ENCODE peak calls at places on chromosome 22, in ten cellular contexts. B is psoas muscle; H is pancreas; E is CD8-positive, alpha-beta T cell; U is gastrocnemius medialis; W is body of pancreas; A is mucosa of descending colon; C is astrocyte of the spinal cord; L is MG63; Y is HCT116. M is an unnamed sample.

GRCh38 chr22:45328822-45329535 is 19.2 kb downstream of the FAM118A start:
- DNase-seq in C (no peak), L (no peak), H (no peak), U (peak), A (no peak), W (no peak), E (no peak), B (peak), Y (no peak), M (no peak)

GRCh38 chr22:26354707-26355106 is 74.4 kb upstream of the ASPHD2 start:
- DNase-seq in A (no peak), E (no peak), C (no peak), W (no peak), B (no peak), U (no peak), Y (no peak), L (no peak), H (no peak), M (no peak)

GRCh38 chr22:49020314-49020713 is 807.4 kb downstream of the BRD1 start:
- DNase-seq in W (no peak), A (no peak), H (no peak), E (no peak), C (no peak), U (no peak), L (no peak), B (peak), Y (no peak), M (no peak)

GRCh38 chr22:29079218-29079901 is 6.5 kb downstream of the KREMEN1 start:
- DNase-seq in C (peak), B (no peak), L (no peak), H (no peak), A (peak), W (no peak), Y (no peak), E (no peak), U (no peak), M (no peak)

GRCh38 chr22:48417143-48418070 is 1410.3 kb downstream of the BRD1 start:
- DNase-seq in B (no peak), E (no peak), L (no peak), U (no peak), A (no peak), H (no peak), Y (no peak), W (no peak), C (no peak), M (no peak)

GRCh38 chr22:19761022-19761499 is 483 bp downstream of the TBX1 start:
- DNase-seq in A (no peak), E (no peak), L (no peak), U (no peak), W (no peak), H (peak), C (no peak), Y (no peak), B (no peak), M (no peak)

GRCh38 chr22:16964366-16964765 is 43.7 kb downstream of the GAB4 start:
- DNase-seq in L (no peak), E (no peak), B (no peak), H (no peak), W (no peak), Y (no peak), U (no peak), C (no peak), A (no peak), M (no peak)

GRCh38 chr22:19132153-19132552 is 1.0 kb downstream of the TSSK2 start:
- DNase-seq in B (no peak), C (no peak), L (no peak), Y (no peak), H (peak), E (no peak), W (no peak), A (no peak), U (no peak), M (no peak)

GRCh38 chr22:47164514-47165337 is 402.3 kb downstream of the TBC1D22A start:
- DNase-seq in B (peak), L (no peak), Y (no peak), W (peak), U (no peak), H (peak), C (no peak), E (no peak), A (peak), M (no peak)

GRCh38 chr22:46055176-46055850 is 78.4 kb upstream of the WNT7B start:
- DNase-seq in B (peak), C (peak), E (no peak), Y (no peak), L (peak), H (peak), W (peak), A (peak), U (no peak), M (no peak)

GRCh38 chr22:19042285-19043110 is 79.7 kb downstream of the DGCR2 start:
- DNase-seq in E (no peak), C (no peak), L (no peak), Y (no peak), B (peak), A (peak), U (no peak), H (peak), W (no peak), M (no peak)

GRCh38 chr22:27632451-27633295 is 168.9 kb downstream of the MN1 start:
- DNase-seq in H (no peak), Y (no peak), U (no peak), E (no peak), C (no peak), A (no peak), W (peak), L (no peak), B (no peak), M (no peak)

GRCh38 chr22:17601031-17601430 is 27.5 kb downstream of the ATP6V1E1 start:
- DNase-seq in Y (no peak), H (no peak), C (no peak), W (no peak), U (no peak), E (no peak), B (no peak), L (no peak), A (no peak), M (no peak)

GRCh38 chr22:48677621-48678020 is 1150.1 kb downstream of the BRD1 start:
- DNase-seq in H (no peak), C (no peak), A (no peak), B (peak), L (no peak), W (no peak), E (no peak), Y (no peak), U (no peak), M (no peak)

GRCh38 chr22:32413715-32414114 is 1.7 kb upstream of the RTCB start:
- DNase-seq in C (peak), A (no peak), L (no peak), H (no peak), W (no peak), E (no peak), Y (peak), B (no peak), U (no peak), M (no peak)

GRCh38 chr22:39153220-39153860 is 860 bp upstream of the CBX7 start:
- DNase-seq in A (no peak), B (peak), L (no peak), H (no peak), W (no peak), E (no peak), U (no peak), Y (no peak), C (no peak), M (no peak)

GRCh38 chr22:48755332-48755949 is 1072.2 kb downstream of the BRD1 start:
- DNase-seq in C (no peak), E (no peak), A (peak), U (no peak), B (no peak), W (no peak), Y (no peak), H (no peak), L (no peak), M (no peak)

GRCh38 chr22:24697671-24698082 is 76.8 kb downstream of the PIWIL3 start:
- DNase-seq in E (no peak), Y (no peak), B (no peak), C (no peak), A (peak), W (peak), H (no peak), U (no peak), L (no peak), M (no peak)

GRCh38 chr22:48185656-48186055 is 1423.2 kb downstream of the TBC1D22A start:
- DNase-seq in Y (no peak), W (no peak), E (no peak), B (no peak), L (no peak), A (no peak), U (no peak), C (no peak), H (no peak), M (peak)

GRCh38 chr22:34004058-34004457 is 83.8 kb upstream of the LARGE1 start:
- DNase-seq in H (no peak), A (no peak), E (no peak), W (no peak), U (no peak), Y (no peak), C (no peak), B (no peak), L (no peak), M (no peak)

GRCh38 chr22:40178417-40179409 is 988 bp downstream of the TNRC6B start:
- DNase-seq in H (no peak), E (peak), A (peak), Y (no peak), U (no peak), B (no peak), L (peak), C (peak), W (no peak), M (peak)

GRCh38 chr22:46482311-46482710 is 55.1 kb downstream of the CELSR1 start:
- DNase-seq in A (no peak), B (no peak), E (no peak), U (no peak), H (no peak), L (no peak), Y (no peak), W (no peak), C (no peak), M (no peak)

GRCh38 chr22:33440756-33441155 is 382.6 kb upstream of the SYN3 start:
- DNase-seq in W (no peak), Y (no peak), H (no peak), L (peak), C (no peak), U (no peak), B (no peak), A (no peak), E (no peak), M (no peak)

GRCh38 chr22:46462726-46463371 is 74.6 kb downstream of the CELSR1 start:
- DNase-seq in E (no peak), C (peak), L (peak), B (no peak), H (no peak), A (no peak), W (no peak), U (no peak), Y (peak), M (no peak)

GRCh38 chr22:50112151-50113118 is 22.6 kb downstream of the MOV10L1 start:
- DNase-seq in L (peak), W (no peak), Y (no peak), E (no peak), A (no peak), B (no peak), U (no peak), H (no peak), C (peak), M (no peak)

GRCh38 chr22:27581688-27582087 is 219.9 kb downstream of the MN1 start:
- DNase-seq in A (peak), L (peak), B (peak), H (no peak), W (peak), E (no peak), U (peak), C (no peak), Y (no peak), M (no peak)

GRCh38 chr22:30267382-30268302 is 991 bp upstream of the OSM start:
- DNase-seq in B (no peak), W (no peak), U (no peak), Y (no peak), H (peak), E (peak), A (peak), L (no peak), C (no peak), M (no peak)
- H3K4me3 ChIP-seq in B (peak), W (no peak), U (no peak), Y (no peak), H (no peak), E (peak), A (no peak), L (no peak), C (no peak), M (no peak)

DNA sequence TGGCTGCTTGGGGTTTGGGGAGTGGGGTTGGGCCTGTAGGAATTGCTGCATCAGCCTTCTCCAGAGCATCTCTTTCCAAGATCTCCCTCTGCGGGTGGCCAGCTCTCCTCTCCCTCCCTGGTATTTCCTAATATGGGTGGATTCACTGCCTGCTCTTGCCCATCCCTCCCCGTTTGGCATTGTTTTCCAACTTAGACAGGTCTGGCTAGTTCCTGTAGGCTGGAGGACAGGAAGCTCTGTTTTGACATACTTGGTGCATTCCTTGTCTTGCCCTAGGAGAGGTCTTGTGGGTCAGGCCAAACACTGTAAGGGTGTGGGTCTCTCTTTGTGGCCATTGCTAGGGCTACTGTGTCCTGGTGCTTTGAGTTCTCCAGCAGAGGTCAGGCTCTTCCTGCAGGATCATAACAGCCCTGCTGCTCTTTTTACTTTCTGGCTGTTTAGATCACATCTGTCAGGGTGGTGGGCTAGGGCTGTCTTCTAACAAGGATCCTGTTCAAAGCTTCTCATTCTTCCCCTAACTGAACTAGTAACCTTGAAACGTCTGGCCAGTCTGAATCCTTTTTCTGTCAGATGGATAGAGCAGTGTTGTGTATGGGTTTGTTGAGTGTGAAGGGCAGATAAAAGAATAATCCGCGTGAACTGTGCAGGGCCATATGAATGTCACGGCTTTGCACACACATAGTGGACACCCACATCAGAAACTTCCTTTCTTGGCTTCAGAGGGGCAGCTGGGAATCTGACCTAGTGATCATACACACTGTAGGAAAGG is 18.3 kb upstream of the MICALL1 start:
- DNase-seq in B (no peak), C (peak), U (no peak), A (no peak), E (no peak), H (no peak), W (no peak), L (peak), Y (no peak), M (peak)
- H3K4me3 ChIP-seq in B (no peak), C (no peak), U (no peak), A (no peak), E (no peak), H (no peak), W (no peak), L (no peak), Y (no peak), M (no peak)

GRCh38 chr22:44182591-44183588 is 2.2 kb downstream of the PARVG start:
- DNase-seq in W (no peak), C (no peak), B (peak), U (peak), H (no peak), L (no peak), E (peak), Y (no peak), A (peak), M (no peak)

GRCh38 chr22:44181912-44182590 is 1.3 kb downstream of the PARVG start:
- DNase-seq in E (peak), L (no peak), H (no peak), W (no peak), U (no peak), B (peak), Y (no peak), C (no peak), A (no peak), M (no peak)

GRCh38 chr22:44179989-44180705 is 578 bp upstream of the PARVG start:
- DNase-seq in B (peak), U (no peak), C (no peak), E (no peak), H (no peak), A (peak), Y (no peak), W (no peak), L (no peak), M (no peak)

GRCh38 chr22:44180706-44181032 is at the start of gene PARVG:
- DNase-seq in E (peak), A (no peak), U (no peak), C (no peak), L (no peak), H (no peak), B (no peak), Y (no peak), W (no peak), M (no peak)

GRCh38 chr22:44181033-44181911 is 547 bp downstream of the PARVG start:
- DNase-seq in B (peak), H (no peak), C (no peak), L (no peak), W (no peak), Y (no peak), A (peak), E (peak), U (no peak), M (peak)
- H3K4me3 ChIP-seq in B (peak), H (no peak), C (no peak), L (no peak), W (no peak), Y (no peak), A (no peak), E (peak), U (no peak), M (no peak)

GRCh38 chr22:41833369-41834004 is 582 bp downstream of the SREBF2 start:
- DNase-seq in E (peak), U (no peak), B (peak), C (no peak), Y (no peak), A (peak), H (peak), L (peak), W (peak), M (peak)

GRCh38 chr22:41832553-41833368 is at the start of gene SREBF2:
- DNase-seq in A (peak), W (peak), E (peak), C (peak), H (peak), U (peak), L (peak), B (peak), Y (peak), M (peak)

GRCh38 chr22:41830174-41830573 is 2.7 kb upstream of the SREBF2 start:
- DNase-seq in Y (no peak), U (no peak), L (no peak), E (no peak), H (no peak), W (no peak), A (no peak), B (no peak), C (no peak), M (no peak)

GRCh38 chr22:41831383-41831782 is 1.5 kb upstream of the SREBF2 start:
- DNase-seq in H (no peak), E (no peak), U (no peak), C (no peak), W (no peak), Y (no peak), B (no peak), A (no peak), L (peak), M (no peak)

DNA sequence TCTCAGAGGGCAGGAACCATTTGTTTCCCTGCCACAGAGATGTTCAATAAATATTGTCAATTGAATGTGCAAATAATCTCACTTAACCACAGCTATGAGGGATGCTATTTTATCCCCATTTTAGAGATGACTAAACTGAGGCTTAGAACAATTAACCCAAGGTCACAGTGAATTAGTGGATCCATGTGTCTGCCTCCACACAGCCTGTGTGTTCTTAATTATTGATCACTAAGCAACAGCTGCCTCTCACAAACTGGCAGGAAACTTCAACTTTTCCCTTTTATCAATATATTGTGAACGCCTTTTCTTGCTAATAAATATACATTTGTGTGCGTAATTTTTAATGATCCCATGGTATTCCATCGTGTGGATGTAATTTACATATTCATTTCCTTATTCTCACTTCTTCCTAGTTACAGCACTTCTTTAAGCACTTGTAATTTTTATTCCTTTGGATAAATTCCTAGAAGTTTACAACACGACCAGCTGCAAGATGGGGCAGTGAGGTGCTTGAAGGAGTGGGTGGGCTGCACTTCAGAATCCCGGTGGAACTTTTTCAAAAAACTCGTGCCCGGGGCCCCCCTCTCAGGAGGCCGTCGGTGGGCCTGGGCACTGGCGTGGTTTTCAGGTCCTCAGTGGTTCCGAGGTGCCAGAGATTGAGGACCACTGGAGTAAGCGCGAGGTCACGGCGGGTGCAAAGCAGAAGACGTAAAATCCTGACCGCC is 915 bp upstream of the SREBF2 start:
- DNase-seq in B (no peak), H (no peak), A (no peak), W (no peak), L (no peak), U (no peak), E (no peak), Y (no peak), C (peak), M (no peak)
- H3K4me3 ChIP-seq in B (peak), H (peak), A (peak), W (no peak), L (peak), U (peak), E (peak), Y (peak), C (peak), M (peak)

GRCh38 chr22:35354068-35354467 is 26.8 kb upstream of the HMOX1 start:
- DNase-seq in L (no peak), U (no peak), C (no peak), H (no peak), E (no peak), B (no peak), A (no peak), Y (no peak), W (no peak), M (no peak)

GRCh38 chr22:35352214-35353111 is 28.4 kb upstream of the HMOX1 start:
- DNase-seq in E (no peak), B (peak), C (no peak), H (no peak), W (peak), L (no peak), U (peak), Y (no peak), A (peak), M (no peak)

GRCh38 chr22:35355744-35356420 is 25.0 kb upstream of the HMOX1 start:
- DNase-seq in C (no peak), U (no peak), L (peak), B (no peak), Y (no peak), E (no peak), H (no peak), A (no peak), W (no peak), M (peak)

GRCh38 chr22:35350539-35351503 is 30.1 kb upstream of the HMOX1 start:
- DNase-seq in H (peak), B (peak), E (peak), U (peak), C (peak), W (peak), Y (peak), A (peak), L (peak), M (peak)

DNA sequence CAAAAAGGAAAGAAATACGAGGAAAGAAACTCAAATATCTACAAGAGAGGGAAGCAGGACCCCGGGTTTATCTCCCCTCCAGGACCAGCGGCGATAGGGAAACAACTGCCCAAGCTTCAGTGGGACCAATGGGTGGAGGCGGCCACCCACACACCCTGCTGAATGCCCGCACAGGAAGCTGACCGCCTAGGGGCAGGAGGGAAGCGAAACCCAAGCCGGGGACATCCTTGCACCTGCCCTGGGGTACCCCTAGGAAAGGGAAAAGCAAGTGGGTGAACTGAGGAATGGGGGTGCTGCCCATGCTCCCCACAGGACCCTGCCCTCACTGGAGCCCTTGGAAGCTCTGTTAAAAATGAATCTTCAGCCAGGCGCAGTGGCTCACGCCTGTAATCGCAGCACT is 27.6 kb upstream of the HMOX1 start:
- DNase-seq in U (no peak), H (no peak), L (no peak), Y (no peak), W (no peak), C (no peak), E (no peak), A (no peak), B (no peak), M (no peak)
- H3K4me3 ChIP-seq in U (no peak), H (no peak), L (no peak), Y (no peak), W (no peak), C (no peak), E (no peak), A (no peak), B (no peak), M (no peak)

GRCh38 chr22:37162221-37163095 is 12.7 kb upstream of the IL2RB start:
- DNase-seq in A (peak), E (peak), B (peak), L (no peak), H (peak), W (no peak), U (no peak), C (peak), Y (no peak), M (no peak)
- H3K4me3 ChIP-seq in A (no peak), E (no peak), B (no peak), L (no peak), H (no peak), W (no peak), U (no peak), C (no peak), Y (no peak), M (no peak)

M was measured in SJSA1.